ENCODE peak calls at places on chromosome 9, in nine cellular contexts. C, K, Q, D, A, J, S, P and O are unnamed samples.

GRCh38 chr9:12708562-12709298 is 15.5 kb downstream of the TYRP1 start:
- DNase-seq in D (no peak), C (no peak), Q (no peak), K (peak), S (peak), P (no peak), A (peak), J (no peak), O (peak)

GRCh38 chr9:107635137-107635802 is 145.7 kb upstream of the KLF4 start:
- DNase-seq in A (no peak), Q (no peak), K (no peak), S (peak), P (no peak), J (no peak), C (no peak), D (no peak), O (no peak)

GRCh38 chr9:134371731-134372130 is 45.5 kb downstream of the RXRA start:
- DNase-seq in D (no peak), S (no peak), Q (no peak), K (no peak), C (no peak), P (peak), J (no peak), A (peak), O (no peak)

GRCh38 chr9:70257991-70258691 is 637 bp upstream of the SMC5 start:
- DNase-seq in J (peak), D (no peak), P (peak), S (peak), C (peak), Q (peak), K (peak), A (peak), O (peak)

GRCh38 chr9:99907208-99907532 is 716 bp downstream of the STX17 start:
- DNase-seq in S (no peak), Q (no peak), A (no peak), P (no peak), D (no peak), J (no peak), C (no peak), K (no peak), O (no peak)

GRCh38 chr9:83572524-83572923 is 34.3 kb upstream of the FRMD3 start:
- DNase-seq in D (no peak), A (no peak), Q (no peak), S (no peak), C (no peak), P (no peak), J (no peak), K (peak), O (peak)

GRCh38 chr9:5630038-5630507 is 1.2 kb downstream of the RIC1 start:
- DNase-seq in C (no peak), A (no peak), D (no peak), Q (no peak), J (no peak), K (peak), S (no peak), P (no peak), O (peak)

GRCh38 chr9:109704546-109704945 is 75.5 kb upstream of the PALM2AKAP2 start:
- DNase-seq in C (no peak), S (no peak), D (no peak), K (no peak), J (no peak), Q (no peak), P (no peak), A (no peak), O (peak)

GRCh38 chr9:115630126-115630840 is 512.3 kb upstream of the TNC start:
- DNase-seq in A (no peak), J (no peak), S (no peak), K (no peak), P (no peak), Q (no peak), C (no peak), D (no peak), O (no peak)

GRCh38 chr9:69857131-69857530 is 36.5 kb downstream of the CFAP95 start:
- DNase-seq in K (peak), C (no peak), S (peak), Q (no peak), D (no peak), P (no peak), J (no peak), A (peak), O (peak)

GRCh38 chr9:112711050-112711689 is 6.7 kb downstream of the INIP start:
- DNase-seq in J (no peak), C (peak), Q (no peak), A (peak), K (no peak), D (no peak), S (peak), P (no peak), O (peak)

GRCh38 chr9:87337335-87338074 is 160.2 kb upstream of the DAPK1 start:
- DNase-seq in D (no peak), Q (no peak), S (no peak), A (no peak), P (no peak), K (peak), J (no peak), C (no peak), O (peak)

GRCh38 chr9:98793031-98793430 is 3.3 kb downstream of the ANKS6 start:
- DNase-seq in Q (no peak), A (no peak), S (no peak), D (no peak), P (no peak), K (no peak), C (no peak), J (no peak), O (no peak)

GRCh38 chr9:5446451-5447236 is 3.7 kb upstream of the CD274 start:
- DNase-seq in C (no peak), S (peak), Q (no peak), A (peak), J (no peak), K (peak), D (no peak), P (no peak), O (no peak)

GRCh38 chr9:16133556-16134227 is 580.8 kb downstream of the CCDC171 start:
- DNase-seq in J (peak), Q (no peak), S (peak), C (peak), A (peak), K (peak), D (no peak), P (no peak), O (peak)

GRCh38 chr9:126248680-126249079 is 77.9 kb upstream of the MVB12B start:
- DNase-seq in C (no peak), P (no peak), A (peak), S (peak), J (no peak), Q (no peak), D (no peak), K (peak), O (peak)

GRCh38 chr9:110152704-110153374 is 55.1 kb downstream of the C9orf152 start:
- DNase-seq in S (peak), P (no peak), J (no peak), C (peak), Q (no peak), K (peak), D (no peak), A (peak), O (peak)

GRCh38 chr9:116718111-116718510 is 31.0 kb downstream of the TRIM32 start:
- DNase-seq in K (no peak), A (no peak), Q (no peak), P (no peak), S (no peak), J (no peak), D (no peak), C (no peak), O (no peak)

GRCh38 chr9:33130501-33130900 is 36.6 kb downstream of the B4GALT1 start:
- DNase-seq in D (no peak), A (peak), K (peak), Q (no peak), C (no peak), S (peak), P (no peak), J (no peak), O (peak)

GRCh38 chr9:109520475-109521132 is 22.5 kb upstream of the PTPN3 start:
- DNase-seq in P (peak), A (peak), J (peak), Q (no peak), C (peak), S (peak), D (no peak), K (peak), O (peak)

GRCh38 chr9:16530669-16531461 is 339.6 kb downstream of the BNC2 start:
- DNase-seq in Q (no peak), D (no peak), S (peak), A (peak), J (no peak), P (no peak), K (no peak), C (no peak), O (peak)

GRCh38 chr9:110977259-110977709 is 61.0 kb downstream of the LPAR1 start:
- DNase-seq in Q (no peak), J (no peak), C (no peak), A (peak), D (no peak), P (no peak), S (peak), K (peak), O (peak)

GRCh38 chr9:33246269-33246860 is 6.4 kb downstream of the SPINK4 start:
- DNase-seq in Q (no peak), D (no peak), C (no peak), S (no peak), P (no peak), A (no peak), K (no peak), J (no peak), O (no peak)

GRCh38 chr9:135388530-135388929 is 91.1 kb upstream of the PPP1R26 start:
- DNase-seq in K (no peak), J (no peak), P (no peak), A (no peak), S (no peak), Q (no peak), C (no peak), D (no peak), O (no peak)

GRCh38 chr9:78239506-78239905 is 3.6 kb downstream of the CEP78 start:
- DNase-seq in Q (no peak), K (no peak), P (no peak), S (no peak), J (no peak), C (peak), A (peak), D (no peak), O (peak)